ENCODE peak calls at places on chromosomes 3 and 15, in ten cellular contexts. X is HFF-Myc, A is ovary, K is upper lobe of right lung, Q is RWPE1, V is GM10248, W is CD14-positive monocyte, S is LNCaP clone FGC, F is foreskin fibroblast, C is foreskin keratinocyte. H is an unnamed sample.

GRCh38 chr15:51736646-51737537 is 563 bp downstream of the LYSMD2 start:
- DNase-seq in C (no peak), S (no peak), Q (peak; percentile 35), A (peak; percentile 50), V (peak; percentile 61), X (no peak), W (no peak), F (no peak), K (peak; percentile 83), H (peak; percentile 74)

GRCh38 chr15:79290642-79291275 is 8.2 kb downstream of the ANKRD34C start:
- DNase-seq in C (no peak), A (no peak), Q (no peak), K (no peak), X (no peak), F (no peak), S (no peak), W (no peak), V (no peak), H (no peak)

GRCh38 chr15:80844011-80844732 is 65.0 kb downstream of the CEMIP start:
- DNase-seq in K (no peak), Q (peak; percentile 76), W (no peak), X (no peak), F (peak; percentile 45), V (no peak), A (no peak), C (peak; percentile 60), S (no peak), H (no peak)

GRCh38 chr15:64779630-64780029 is 4.2 kb upstream of the RBPMS2 start:
- DNase-seq in V (no peak), A (no peak), X (no peak), W (no peak), Q (no peak), S (no peak), K (no peak), C (no peak), F (no peak), H (no peak)

GRCh38 chr3:127325630-127325961 is 37.8 kb upstream of the PRR20G start:
- DNase-seq in K (peak; percentile 69), C (peak; percentile 13), W (no peak), Q (no peak), S (no peak), V (no peak), X (no peak), F (no peak), A (no peak), H (no peak)

GRCh38 chr3:31137718-31138465 is 243.4 kb upstream of the GADL1 start:
- DNase-seq in W (no peak), A (no peak), S (no peak), V (no peak), Q (no peak), X (no peak), F (no peak), C (peak; percentile 84), K (no peak), H (no peak)

GRCh38 chr3:134357261-134357913 is 16.9 kb downstream of the AMOTL2 start:
- DNase-seq in Q (no peak), C (no peak), F (no peak), V (no peak), W (no peak), S (no peak), K (peak; percentile 33), X (no peak), A (no peak), H (no peak)

GRCh38 chr15:95363636-95364035 is 966.9 kb upstream of the NR2F2 start:
- DNase-seq in V (no peak), C (no peak), X (peak; percentile 46), K (no peak), F (peak; percentile 14), Q (no peak), W (no peak), A (no peak), S (no peak), H (no peak)

GRCh38 chr3:45593708-45594601 is 596 bp upstream of the LIMD1 start:
- DNase-seq in V (peak; percentile 89), A (peak; percentile 59), C (peak; percentile 57), X (no peak), S (no peak), F (peak; percentile 78), Q (peak; percentile 60), K (peak; percentile 90), W (no peak), H (peak; percentile 95)

GRCh38 chr3:145864336-145864735 is 296.6 kb downstream of the PLOD2 start:
- DNase-seq in V (no peak), K (no peak), C (no peak), A (no peak), X (no peak), Q (no peak), W (no peak), F (no peak), S (no peak), H (no peak)

GRCh38 chr3:25468866-25469319 is 40.8 kb downstream of the RARB start:
- DNase-seq in S (no peak), V (no peak), C (no peak), Q (no peak), X (no peak), K (no peak), W (no peak), A (peak; percentile 82), F (peak; percentile 48), H (no peak)

GRCh38 chr3:157718835-157719234 is 215.6 kb upstream of the VEPH1 start:
- DNase-seq in F (no peak), Q (no peak), C (no peak), W (no peak), X (no peak), K (no peak), S (no peak), A (no peak), V (no peak), H (no peak)

GRCh38 chr15:48413304-48413703 is 82.1 kb downstream of the DUT start:
- DNase-seq in W (no peak), V (no peak), C (no peak), F (no peak), K (no peak), S (no peak), A (no peak), X (no peak), Q (no peak), H (no peak)

DNA sequence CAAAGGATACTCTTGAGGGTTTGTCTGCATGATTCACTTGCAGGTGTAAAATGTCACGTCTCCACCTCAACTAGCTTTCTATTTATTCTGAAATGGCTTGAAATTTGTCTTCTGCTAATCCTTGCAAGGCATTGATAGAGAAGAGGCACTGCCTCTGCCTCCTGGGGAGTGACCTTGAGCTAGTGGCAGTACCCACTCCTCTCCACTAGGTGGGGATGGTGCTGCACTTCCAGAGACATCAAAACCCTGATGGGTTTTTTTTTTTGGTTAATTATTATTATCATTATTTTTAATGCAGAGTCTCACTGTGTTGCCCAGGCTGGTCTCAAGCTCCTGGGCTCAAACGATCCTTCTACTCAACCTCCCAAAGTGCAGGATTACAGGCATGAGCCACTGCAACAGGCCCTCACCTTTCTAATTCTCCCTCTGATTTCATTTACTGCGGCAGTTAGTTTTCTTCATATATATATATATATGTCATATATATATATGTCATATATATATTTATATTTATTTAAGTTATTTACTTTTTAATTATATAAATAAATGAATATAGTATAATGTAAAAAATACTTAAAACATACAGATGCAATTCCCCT is 117.6 kb upstream of the EIF1B start:
- DNase-seq in Q (peak; percentile 60), F (peak; percentile 35), X (peak; percentile 10), A (peak; percentile 74), W (peak; percentile 54), V (peak; percentile 73), K (no peak), C (peak; percentile 35), S (peak; percentile 14), H (peak; percentile 66)
- TF ChIP-seq CTCF in Q (peak; percentile 86), F (peak; percentile 96), X (peak; percentile 90), A (peak; percentile 78), W (peak; percentile 96), V (peak; percentile 82), K (peak; percentile 98), C (peak; percentile 83), S (peak; percentile 93), H (peak; percentile 85)

GRCh38 chr3:12471228-12471627 is 13.1 kb upstream of the TSEN2 start:
- DNase-seq in V (no peak), C (peak; percentile 81), K (no peak), Q (peak; percentile 64), F (no peak), X (no peak), A (no peak), W (no peak), S (no peak), H (no peak)
- TF ChIP-seq CTCF in V (no peak), C (peak; percentile 57), K (no peak), Q (peak; percentile 10), F (no peak), X (no peak), A (no peak), W (no peak), S (no peak), H (no peak)

DNA sequence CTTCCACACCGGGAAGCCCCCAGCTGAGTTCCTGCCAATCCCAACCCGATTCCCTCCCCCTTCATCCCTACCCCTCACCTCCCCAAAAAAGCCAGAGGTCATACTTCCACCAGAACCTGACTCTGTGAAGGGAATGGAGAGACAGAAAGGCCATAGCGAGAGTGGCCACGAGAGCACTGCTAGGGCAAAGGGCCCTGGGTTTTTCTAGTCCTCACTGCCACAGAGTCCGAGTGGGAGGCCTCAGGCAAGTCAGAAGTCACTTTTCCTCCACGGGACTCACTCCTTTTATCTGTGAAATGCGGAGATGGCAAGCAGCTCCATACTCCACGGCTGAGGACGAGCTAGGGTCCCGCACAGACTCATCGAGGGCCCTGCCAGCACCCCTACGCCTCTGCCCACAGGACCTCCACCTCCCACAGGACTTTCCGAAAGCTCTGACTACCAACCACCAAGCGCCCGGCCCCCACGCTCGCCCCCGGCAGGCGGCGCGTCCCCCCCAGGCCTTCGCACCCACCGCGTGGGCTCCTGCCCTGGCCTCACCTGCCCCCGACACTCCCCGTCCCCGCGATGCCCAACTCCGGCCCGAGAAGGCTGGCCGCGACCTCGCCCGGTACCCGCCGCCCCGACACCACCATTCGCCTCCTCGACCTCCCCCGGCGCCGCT is 794 bp downstream of the ATP13A3 start:
- DNase-seq in V (peak; percentile 43), K (peak; percentile 79), S (no peak), W (no peak), A (peak; percentile 51), Q (peak; percentile 21), X (no peak), F (no peak), C (no peak), H (peak; percentile 66)
- TF ChIP-seq CTCF in V (no peak), K (peak; percentile 25), S (no peak), W (peak; percentile 32), A (no peak), Q (no peak), X (peak; percentile 18), F (peak; percentile 26), C (peak; percentile 22), H (no peak)

GRCh38 chr3:131896285-131896684 is 138.5 kb downstream of the CPNE4 start:
- DNase-seq in W (no peak), A (no peak), X (no peak), C (no peak), S (no peak), F (no peak), K (no peak), V (no peak), Q (no peak), H (no peak)

GRCh38 chr3:131895766-131896165 is 139.0 kb downstream of the CPNE4 start:
- DNase-seq in Q (no peak), V (no peak), C (no peak), W (no peak), A (no peak), F (no peak), K (no peak), S (no peak), X (no peak), H (no peak)

DNA sequence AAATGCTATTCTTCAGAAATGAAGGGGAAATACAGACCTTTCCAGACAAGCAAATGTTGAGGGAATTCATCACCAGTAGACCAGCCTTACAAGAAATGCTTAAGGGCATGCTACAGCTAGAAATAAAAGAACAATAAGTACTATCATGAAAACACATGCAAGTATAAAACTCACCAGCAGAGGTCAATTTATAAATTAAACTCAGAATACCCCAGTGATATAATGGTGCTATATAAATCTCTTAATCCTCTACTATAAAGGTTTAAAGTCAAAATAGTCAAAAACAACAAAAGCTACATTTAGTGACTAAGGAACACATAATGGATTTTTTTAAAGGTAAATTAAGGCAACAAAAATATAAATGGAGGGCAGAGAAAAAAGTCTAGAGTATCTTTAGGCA is 142.5 kb downstream of the CPNE4 start:
- DNase-seq in V (no peak), Q (no peak), F (no peak), W (no peak), K (no peak), A (no peak), C (no peak), S (no peak), X (no peak), H (no peak)
- TF ChIP-seq CTCF in V (no peak), Q (no peak), F (no peak), W (no peak), K (no peak), A (no peak), C (peak; percentile 26), S (no peak), X (no peak), H (no peak)